ENCODE peak calls at places on chromosomes 4 and X, in seven cellular contexts. W is aorta; G is A673; K is GM12865; H is AG09309; C is colonic mucosa; J is CD8-positive, alpha-beta T cell. S is an unnamed sample.

GRCh38 chrX:110786486-110786885 is 9.1 kb downstream of the CHRDL1 start:
- DNase-seq in W (no peak), G (no peak), K (no peak), H (peak; percentile 5), C (no peak), J (no peak), S (no peak)

GRCh38 chr4:137125011-137125410 is 407.3 kb downstream of the PCDH18 start:
- DNase-seq in W (peak; percentile 44), G (peak; percentile 74), K (no peak), H (peak; percentile 40), C (peak; percentile 18), J (no peak), S (no peak)

GRCh38 chr4:169649545-169650226 is 29.3 kb downstream of the CLCN3 start:
- DNase-seq in W (peak; percentile 55), G (no peak), K (no peak), H (no peak), C (no peak), J (no peak), S (no peak)

GRCh38 chr4:159171287-159171686 is 68.4 kb downstream of the RAPGEF2 start:
- DNase-seq in W (no peak), G (no peak), K (no peak), H (no peak), C (no peak), J (no peak), S (no peak)

GRCh38 chrX:1244164-1245076 is 24.2 kb upstream of the CSF2RA start:
- DNase-seq in W (no peak), G (peak; percentile 42), K (peak; percentile 55), H (no peak), C (no peak), J (no peak), S (peak; percentile 18)

GRCh38 chr4:38034986-38035882 is 75.0 kb downstream of the PTTG2 start:
- DNase-seq in W (no peak), G (peak; percentile 79), K (peak; percentile 71), H (peak; percentile 21), C (peak; percentile 55), J (peak; percentile 22), S (peak; percentile 49)

GRCh38 chr4:35052546-35052945 is 1191.8 kb downstream of the ARAP2 start:
- DNase-seq in W (no peak), G (no peak), K (no peak), H (no peak), C (no peak), J (no peak), S (no peak)

GRCh38 chr4:138199568-138200235 is 42.4 kb downstream of the SLC7A11 start:
- DNase-seq in W (no peak), G (no peak), K (peak; percentile 30), H (no peak), C (peak; percentile 75), J (no peak), S (no peak)

GRCh38 chrX:124836786-124837185 is 482.9 kb upstream of the TEX13C start:
- DNase-seq in W (no peak), G (no peak), K (no peak), H (no peak), C (no peak), J (no peak), S (no peak)

GRCh38 chrX:8913665-8914409 is 112.7 kb upstream of the FAM9A start:
- DNase-seq in W (peak; percentile 48), G (no peak), K (no peak), H (peak; percentile 46), C (peak; percentile 19), J (no peak), S (no peak)

GRCh38 chr4:17613761-17614415 is 553 bp upstream of the MED28 start:
- DNase-seq in W (no peak), G (peak; percentile 6), K (peak; percentile 32), H (peak; percentile 38), C (no peak), J (peak; percentile 12), S (no peak)

GRCh38 chrX:153766098-153766817 is 2.2 kb downstream of the PLXNB3 start:
- DNase-seq in W (peak; percentile 52), G (peak; percentile 28), K (peak; percentile 0), H (no peak), C (no peak), J (peak; percentile 44), S (peak; percentile 45)

GRCh38 chr4:177464026-177464425 is 21.8 kb upstream of the AGA start:
- DNase-seq in W (no peak), G (no peak), K (no peak), H (no peak), C (no peak), J (no peak), S (no peak)
- H3K4me3 ChIP-seq in W (no peak overlapping the region), G (no peak overlapping the region), K (no peak overlapping the region), H (no peak overlapping the region), C (no peak overlapping the region), J (no peak overlapping the region), S (no peak overlapping the region)

GRCh38 chr4:139940600-139940999 is 213.4 kb downstream of the MAML3 start:
- DNase-seq in W (no peak), G (no peak), K (no peak), H (no peak), C (no peak), J (no peak), S (no peak)

GRCh38 chr4:139938414-139938813 is 215.6 kb downstream of the MAML3 start:
- DNase-seq in W (no peak), G (no peak), K (no peak), H (no peak), C (no peak), J (no peak), S (no peak)

GRCh38 chr4:139942284-139942683 is 211.7 kb downstream of the MAML3 start:
- DNase-seq in W (no peak), G (no peak), K (no peak), H (no peak), C (no peak), J (no peak), S (no peak)

GRCh38 chr4:139943277-139943676 is 210.7 kb downstream of the MAML3 start:
- DNase-seq in W (no peak), G (no peak), K (no peak), H (no peak), C (no peak), J (no peak), S (no peak)
- H3K4me3 ChIP-seq in W (no peak overlapping the region), G (no peak overlapping the region), K (no peak overlapping the region), H (no peak overlapping the region), C (no peak overlapping the region), J (no peak overlapping the region), S (no peak overlapping the region)

DNA sequence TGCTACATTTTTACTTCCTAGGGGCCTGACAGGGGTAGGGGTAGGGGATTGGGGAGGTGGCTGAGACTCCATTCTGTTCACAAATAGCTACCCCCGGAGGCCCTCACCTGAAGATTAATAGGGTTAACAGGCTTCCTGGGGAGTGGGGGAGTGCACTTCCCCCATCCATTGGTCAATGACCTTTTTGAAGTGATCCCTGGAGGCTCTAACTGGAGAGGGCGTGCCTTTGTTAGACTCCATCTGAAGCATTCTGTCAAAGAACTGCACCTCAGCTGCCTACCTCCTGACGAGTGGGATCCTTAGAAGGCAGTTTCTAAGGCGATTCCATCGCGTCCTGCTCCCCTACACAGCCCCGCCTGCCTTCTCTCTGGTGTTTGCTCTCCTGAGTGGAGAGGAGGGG is 10.0 kb upstream of the MTM1 start:
- DNase-seq in W (no peak), G (no peak), K (no peak), H (no peak), C (no peak), J (no peak), S (no peak)
- H3K4me3 ChIP-seq in W (no peak overlapping the region), G (no peak overlapping the region), K (no peak overlapping the region), H (no peak overlapping the region), C (no peak overlapping the region), J (no peak overlapping the region), S (no peak overlapping the region)

DNA sequence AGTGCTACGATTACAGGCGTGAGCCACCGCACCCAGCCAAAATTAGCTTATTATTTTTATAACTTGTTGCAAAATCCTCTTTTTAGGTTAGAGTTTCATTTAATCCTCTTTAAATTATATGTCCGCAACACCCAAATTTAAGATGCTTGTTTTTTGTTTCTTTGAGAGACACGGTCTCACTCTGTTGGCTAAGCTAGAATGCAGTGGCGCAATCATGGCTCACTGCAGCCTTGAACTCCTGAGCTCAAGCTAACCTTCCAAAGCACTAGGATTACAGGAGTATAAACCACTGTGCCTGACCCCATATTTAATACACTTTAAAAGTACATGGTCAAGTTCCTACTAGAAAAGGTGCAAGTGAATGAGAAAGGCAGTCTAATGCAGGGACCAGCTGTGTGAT is 2.2 kb downstream of the RBBP7 start:
- DNase-seq in W (no peak), G (no peak), K (no peak), H (no peak), C (no peak), J (no peak), S (no peak)
- H3K4me3 ChIP-seq in W (no peak overlapping the region), G (no peak overlapping the region), K (no peak overlapping the region), H (no peak overlapping the region), C (no peak overlapping the region), J (no peak overlapping the region), S (no peak overlapping the region)